ENCODE peak calls at places on chromosomes 6 and 20, in seven cellular contexts. G is heart right ventricle; R is lower lobe of right lung; D is CD8-positive, alpha-beta T cell; Y is cardiac fibroblast; B is fibroblast of the aortic adventitia; H is BE2C. I is an unnamed sample.

GRCh38 chr6:104795363-104795762 is 64.4 kb downstream of the HACE1 start:
- DNase-seq in G (no peak), R (no peak), D (no peak), Y (no peak), B (no peak), H (no peak), I (no peak)

GRCh38 chr6:45972795-45973503 is 42.7 kb downstream of the CLIC5 start:
- DNase-seq in G (no peak), R (no peak), D (no peak), Y (no peak), B (no peak), H (no peak), I (no peak)

GRCh38 chr6:5905431-5906339 is 101.0 kb downstream of the NRN1 start:
- DNase-seq in G (peak; percentile 73), R (peak; percentile 50), D (no peak), Y (peak; percentile 89), B (peak; percentile 97), H (no peak), I (no peak)

GRCh38 chr6:145544031-145544430 is 191.3 kb downstream of the EPM2A start:
- DNase-seq in G (no peak), R (no peak), D (no peak), Y (peak; percentile 24), B (peak; percentile 76), H (no peak), I (no peak)

GRCh38 chr20:9220874-9221547 is 152.1 kb downstream of the PLCB4 start:
- DNase-seq in G (no peak), R (no peak), D (no peak), Y (peak; percentile 64), B (peak; percentile 45), H (no peak), I (no peak)

GRCh38 chr20:32089637-32090330 is 19.7 kb upstream of the TM9SF4 start:
- DNase-seq in G (no peak), R (no peak), D (no peak), Y (no peak), B (no peak), H (no peak), I (no peak)

GRCh38 chr6:69984506-69984905 is 118.2 kb downstream of the COL19A1 start:
- DNase-seq in G (no peak), R (no peak), D (no peak), Y (no peak), B (no peak), H (no peak), I (no peak)

GRCh38 chr20:24981750-24982149 is 10.8 kb downstream of the APMAP start:
- DNase-seq in G (peak; percentile 48), R (peak; percentile 78), D (no peak), Y (no peak), B (no peak), H (no peak), I (no peak)

GRCh38 chr20:45857836-45858250 is 429 bp downstream of the ZSWIM3 start:
- DNase-seq in G (no peak), R (no peak), D (no peak), Y (no peak), B (no peak), H (peak; percentile 35), I (no peak)

GRCh38 chr6:33298773-33299236 is at the start of gene RGL2:
- DNase-seq in G (peak; percentile 90), R (peak; percentile 92), D (peak; percentile 72), Y (peak; percentile 80), B (peak; percentile 45), H (peak; percentile 38), I (no peak)

GRCh38 chr20:36614781-36615557 is 9.4 kb downstream of the RAB5IF start:
- DNase-seq in G (no peak), R (no peak), D (no peak), Y (no peak), B (no peak), H (no peak), I (no peak)

GRCh38 chr20:15708984-15709598 is 864.2 kb downstream of the KIF16B start:
- DNase-seq in G (peak; percentile 49), R (peak; percentile 60), D (peak; percentile 24), Y (peak; percentile 16), B (no peak), H (peak; percentile 86), I (no peak)

GRCh38 chr6:116229287-116229913 is 24.5 kb downstream of the TSPYL4 start:
- DNase-seq in G (peak; percentile 80), R (no peak), D (no peak), Y (peak; percentile 93), B (peak; percentile 96), H (peak; percentile 97), I (peak; percentile 58)

GRCh38 chr6:43668151-43669028 is 19.2 kb downstream of the MRPS18A start:
- DNase-seq in G (peak; percentile 59), R (peak; percentile 73), D (peak; percentile 39), Y (peak; percentile 75), B (peak; percentile 39), H (peak; percentile 77), I (peak; percentile 73)

GRCh38 chr6:43665376-43665775 is 20.5 kb downstream of the RSPH9 start:
- DNase-seq in G (no peak), R (no peak), D (no peak), Y (no peak), B (no peak), H (no peak), I (no peak)

GRCh38 chr6:43666181-43666920 is 21.2 kb downstream of the MRPS18A start:
- DNase-seq in G (no peak), R (no peak), D (no peak), Y (no peak), B (no peak), H (no peak), I (no peak)

GRCh38 chr6:43669050-43669921 is 18.3 kb downstream of the MRPS18A start:
- DNase-seq in G (peak; percentile 77), R (no peak), D (no peak), Y (peak; percentile 83), B (peak; percentile 90), H (peak; percentile 42), I (no peak)

DNA sequence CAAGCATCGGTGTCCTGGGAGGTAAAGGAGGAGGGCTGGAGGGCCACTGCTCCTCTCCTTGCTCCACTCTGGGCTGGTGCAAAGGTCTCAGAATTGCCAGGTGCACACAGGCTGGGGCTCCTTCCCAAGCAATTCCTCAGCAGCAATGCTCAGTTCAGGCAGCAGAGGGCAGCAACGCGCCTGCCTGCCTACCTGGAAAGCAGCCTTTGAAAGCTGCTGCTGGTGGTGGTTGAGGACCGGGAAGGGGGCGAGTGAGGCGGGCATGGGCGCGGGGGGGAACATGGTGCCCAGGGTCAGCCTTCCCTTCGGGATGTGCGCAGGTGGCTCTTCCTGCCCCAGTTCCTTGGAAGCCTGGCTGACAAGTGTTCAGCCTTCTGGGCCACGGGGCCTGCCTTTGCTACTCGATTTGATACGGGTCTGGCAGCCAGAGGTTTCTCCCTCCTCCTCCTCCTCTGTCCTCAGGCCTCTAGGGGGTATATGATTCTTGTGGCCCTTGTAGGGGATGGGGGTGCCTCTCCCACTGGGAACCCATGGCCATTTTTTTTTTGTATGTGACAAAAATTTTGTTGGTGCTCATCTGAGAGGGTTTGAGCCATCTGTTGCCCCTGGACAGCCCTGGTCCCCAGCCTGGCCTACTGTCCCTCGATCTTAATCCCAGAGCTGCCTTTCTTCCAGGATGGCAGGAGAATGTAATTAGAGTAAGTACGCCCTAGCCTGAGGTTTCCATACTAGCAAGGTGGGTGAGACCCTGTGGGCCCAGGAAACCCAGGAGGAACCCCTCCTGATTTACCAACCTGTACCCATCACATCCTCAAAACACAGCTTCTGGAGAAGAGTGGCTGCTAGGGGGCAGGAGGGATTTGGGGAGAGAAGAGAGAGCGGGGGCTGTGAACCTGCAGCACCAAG is 20.1 kb downstream of the MRPS18A start:
- DNase-seq in G (peak; percentile 85), R (peak; percentile 85), D (peak; percentile 85), Y (peak; percentile 73), B (peak; percentile 64), H (peak; percentile 81), I (peak; percentile 81)
- H3K4me3 ChIP-seq in G (peak overlapping the region; percentile 15), R (peak overlapping the region; percentile 17), D (no peak overlapping the region), Y (peak overlapping the region; percentile 3), B (no peak overlapping the region), H (peak overlapping the region; percentile 36), I (no peak overlapping the region)

DNA sequence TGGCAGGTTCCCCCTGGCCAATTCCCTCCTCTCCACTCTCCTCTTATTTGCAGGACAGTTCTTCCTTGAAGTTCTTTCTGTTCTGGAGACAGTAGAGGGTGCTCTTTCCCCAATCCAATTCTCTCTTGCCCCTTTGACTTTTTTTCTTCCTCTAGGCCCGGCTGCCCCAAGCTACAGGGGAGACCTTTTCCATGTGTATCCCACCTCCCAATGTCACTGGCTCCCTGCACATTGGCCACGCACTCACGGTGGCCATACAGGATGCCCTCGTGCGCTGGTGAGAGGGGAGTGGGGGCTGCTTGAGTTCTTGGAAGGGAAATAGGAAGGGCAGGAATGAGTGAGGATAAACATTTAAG is 1.5 kb downstream of the VARS2 start:
- DNase-seq in G (no peak), R (peak; percentile 46), D (no peak), Y (peak; percentile 83), B (peak; percentile 85), H (peak; percentile 45), I (peak; percentile 75)
- H3K4me3 ChIP-seq in G (no peak overlapping the region), R (peak overlapping the region; percentile 71), D (no peak overlapping the region), Y (no peak overlapping the region), B (no peak overlapping the region), H (no peak overlapping the region), I (no peak overlapping the region)

DNA sequence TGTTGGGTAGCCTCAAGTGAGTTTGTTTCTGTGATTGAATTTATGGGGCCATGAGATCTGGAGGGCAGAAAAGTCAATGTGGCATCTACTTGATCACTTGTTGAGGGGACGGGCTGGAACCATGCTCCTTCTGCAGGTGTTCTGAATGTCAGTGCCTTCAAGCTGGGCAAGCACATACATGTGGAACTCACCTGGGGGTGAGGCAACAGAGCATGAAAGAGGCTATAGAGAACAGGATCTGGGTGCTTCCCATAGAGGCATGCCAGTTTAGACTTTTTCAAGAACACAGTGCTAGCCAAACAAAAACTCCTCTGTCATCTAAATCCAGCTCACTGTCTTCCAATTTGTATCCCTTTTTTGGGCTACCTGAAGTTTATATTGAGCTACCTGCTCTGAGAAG is 77.8 kb upstream of the SLC35B3 start:
- DNase-seq in G (no peak), R (no peak), D (no peak), Y (no peak), B (no peak), H (no peak), I (no peak)
- H3K4me3 ChIP-seq in G (no peak overlapping the region), R (no peak overlapping the region), D (no peak overlapping the region), Y (no peak overlapping the region), B (no peak overlapping the region), H (no peak overlapping the region), I (no peak overlapping the region)

GRCh38 chr6:163406320-163406719 is 8.2 kb upstream of the QKI start:
- DNase-seq in G (no peak), R (no peak), D (no peak), Y (no peak), B (no peak), H (no peak), I (no peak)

GRCh38 chr6:163405412-163406309 is 8.9 kb upstream of the QKI start:
- DNase-seq in G (peak; percentile 69), R (peak; percentile 89), D (no peak), Y (peak; percentile 39), B (peak; percentile 33), H (peak; percentile 36), I (peak; percentile 58)

GRCh38 chr6:163408352-163408991 is 6.0 kb upstream of the QKI start:
- DNase-seq in G (no peak), R (no peak), D (no peak), Y (no peak), B (no peak), H (no peak), I (no peak)

GRCh38 chr6:163404825-163405265 is 9.7 kb upstream of the QKI start:
- DNase-seq in G (peak; percentile 27), R (peak; percentile 70), D (no peak), Y (peak; percentile 87), B (no peak), H (no peak), I (peak; percentile 61)

DNA sequence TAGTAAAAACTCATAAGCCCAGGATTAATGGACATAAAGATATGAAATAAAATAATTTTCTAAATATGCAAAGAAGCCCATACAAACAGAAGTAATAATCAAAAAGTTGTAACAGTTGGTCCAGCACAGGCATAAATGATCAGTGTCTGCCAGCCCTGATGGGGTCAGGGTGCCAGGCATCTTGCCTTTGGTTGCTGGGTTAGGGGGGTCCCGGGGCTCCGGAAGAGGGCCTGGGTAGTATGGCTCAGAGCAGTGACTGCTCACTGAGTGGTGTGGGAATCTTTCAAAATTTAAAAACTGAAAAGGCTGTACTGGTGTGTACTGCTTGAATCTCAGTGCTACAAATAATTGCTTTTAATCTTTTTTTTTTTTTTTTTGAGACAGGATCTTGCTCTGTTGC is 7.7 kb upstream of the QKI start:
- DNase-seq in G (no peak), R (no peak), D (no peak), Y (no peak), B (no peak), H (no peak), I (no peak)
- H3K4me3 ChIP-seq in G (no peak overlapping the region), R (no peak overlapping the region), D (no peak overlapping the region), Y (no peak overlapping the region), B (no peak overlapping the region), H (no peak overlapping the region), I (no peak overlapping the region)

I was measured in endothelial cell of umbilical vein.